ENCODE peak calls at places on chromosomes 5 and 9, in seven cellular contexts. One of them, this sample, is unnamed.

GRCh38 chr5:74945561-74946165 is 79.5 kb upstream of the FAM169A start:
- DNase-seq in ovary: no peak
- DNase-seq in GM20000: peak
- DNase-seq in pancreas: no peak
- DNase-seq in activated T-cell treated with anti-CD3 and anti-CD28 coated beads, Interleukin-2, amount 50 U/mL, for 1 hour: no peak
- DNase-seq in AG20443: no peak
- DNase-seq in T-helper 9 cell: no peak
- DNase-seq in this sample: no peak

GRCh38 chr5:14475013-14475412 is 106.6 kb upstream of the OTULINL start:
- DNase-seq in pancreas: no peak
- DNase-seq in ovary: no peak
- DNase-seq in activated T-cell treated with anti-CD3 and anti-CD28 coated beads, Interleukin-2, amount 50 U/mL, for 1 hour: no peak
- DNase-seq in T-helper 9 cell: no peak
- DNase-seq in GM20000: no peak
- DNase-seq in AG20443: no peak
- DNase-seq in this sample: no peak

GRCh38 chr5:104942735-104943134 is 1380.1 kb upstream of the NUDT12 start:
- DNase-seq in ovary: no peak
- DNase-seq in T-helper 9 cell: no peak
- DNase-seq in activated T-cell treated with anti-CD3 and anti-CD28 coated beads, Interleukin-2, amount 50 U/mL, for 1 hour: no peak
- DNase-seq in AG20443: no peak
- DNase-seq in pancreas: no peak
- DNase-seq in GM20000: no peak
- DNase-seq in this sample: no peak

GRCh38 chr5:124264499-124264898 is 481.9 kb downstream of the ZNF608 start:
- DNase-seq in T-helper 9 cell: no peak
- DNase-seq in activated T-cell treated with anti-CD3 and anti-CD28 coated beads, Interleukin-2, amount 50 U/mL, for 1 hour: no peak
- DNase-seq in AG20443: no peak
- DNase-seq in ovary: no peak
- DNase-seq in pancreas: no peak
- DNase-seq in GM20000: no peak
- DNase-seq in this sample: no peak

GRCh38 chr9:6243746-6244145 is 28.1 kb downstream of the IL33 start:
- DNase-seq in GM20000: peak
- DNase-seq in activated T-cell treated with anti-CD3 and anti-CD28 coated beads, Interleukin-2, amount 50 U/mL, for 1 hour: no peak
- DNase-seq in AG20443: peak
- DNase-seq in T-helper 9 cell: no peak
- DNase-seq in ovary: no peak
- DNase-seq in pancreas: no peak
- DNase-seq in this sample: no peak

GRCh38 chr5:177358333-177358939 is 712 bp downstream of the RGS14 start:
- DNase-seq in pancreas: peak
- DNase-seq in activated T-cell treated with anti-CD3 and anti-CD28 coated beads, Interleukin-2, amount 50 U/mL, for 1 hour: no peak
- DNase-seq in T-helper 9 cell: no peak
- DNase-seq in ovary: no peak
- DNase-seq in AG20443: no peak
- DNase-seq in GM20000: no peak
- DNase-seq in this sample: no peak

GRCh38 chr9:78053627-78054026 is 22.0 kb upstream of the GNAQ start:
- DNase-seq in ovary: no peak
- DNase-seq in T-helper 9 cell: no peak
- DNase-seq in AG20443: no peak
- DNase-seq in pancreas: no peak
- DNase-seq in activated T-cell treated with anti-CD3 and anti-CD28 coated beads, Interleukin-2, amount 50 U/mL, for 1 hour: no peak
- DNase-seq in GM20000: no peak
- DNase-seq in this sample: no peak

GRCh38 chr9:13295556-13295955 is 16.1 kb upstream of the MPDZ start:
- DNase-seq in AG20443: no peak
- DNase-seq in ovary: no peak
- DNase-seq in pancreas: no peak
- DNase-seq in GM20000: no peak
- DNase-seq in T-helper 9 cell: no peak
- DNase-seq in activated T-cell treated with anti-CD3 and anti-CD28 coated beads, Interleukin-2, amount 50 U/mL, for 1 hour: no peak
- DNase-seq in this sample: no peak

GRCh38 chr5:146025108-146025507 is 80.3 kb downstream of the PLAC8L1 start:
- DNase-seq in pancreas: no peak
- DNase-seq in AG20443: no peak
- DNase-seq in GM20000: no peak
- DNase-seq in activated T-cell treated with anti-CD3 and anti-CD28 coated beads, Interleukin-2, amount 50 U/mL, for 1 hour: no peak
- DNase-seq in T-helper 9 cell: no peak
- DNase-seq in ovary: no peak
- DNase-seq in this sample: no peak

GRCh38 chr5:14507156-14507941 is 74.2 kb upstream of the OTULINL start:
- DNase-seq in GM20000: no peak
- DNase-seq in pancreas: no peak
- DNase-seq in T-helper 9 cell: no peak
- DNase-seq in ovary: no peak
- DNase-seq in AG20443: no peak
- DNase-seq in activated T-cell treated with anti-CD3 and anti-CD28 coated beads, Interleukin-2, amount 50 U/mL, for 1 hour: no peak
- DNase-seq in this sample: no peak

GRCh38 chr5:149212203-149212951 is 59.3 kb upstream of the AFAP1L1 start:
- DNase-seq in AG20443: peak
- DNase-seq in ovary: no peak
- DNase-seq in GM20000: no peak
- DNase-seq in activated T-cell treated with anti-CD3 and anti-CD28 coated beads, Interleukin-2, amount 50 U/mL, for 1 hour: no peak
- DNase-seq in T-helper 9 cell: no peak
- DNase-seq in pancreas: no peak
- DNase-seq in this sample: no peak

GRCh38 chr9:108755979-108756378 is 99.8 kb downstream of the ACTL7B start:
- DNase-seq in pancreas: no peak
- DNase-seq in AG20443: no peak
- DNase-seq in GM20000: no peak
- DNase-seq in activated T-cell treated with anti-CD3 and anti-CD28 coated beads, Interleukin-2, amount 50 U/mL, for 1 hour: no peak
- DNase-seq in ovary: no peak
- DNase-seq in T-helper 9 cell: no peak
- DNase-seq in this sample: no peak

GRCh38 chr5:163354685-163355084 is 82.7 kb upstream of the CCNG1 start:
- DNase-seq in activated T-cell treated with anti-CD3 and anti-CD28 coated beads, Interleukin-2, amount 50 U/mL, for 1 hour: no peak
- DNase-seq in AG20443: no peak
- DNase-seq in GM20000: peak
- DNase-seq in pancreas: no peak
- DNase-seq in ovary: no peak
- DNase-seq in T-helper 9 cell: no peak
- DNase-seq in this sample: no peak

GRCh38 chr5:79759436-79759835 is 69.8 kb downstream of the CMYA5 start:
- DNase-seq in ovary: no peak
- DNase-seq in T-helper 9 cell: no peak
- DNase-seq in AG20443: peak
- DNase-seq in pancreas: no peak
- DNase-seq in GM20000: no peak
- DNase-seq in activated T-cell treated with anti-CD3 and anti-CD28 coated beads, Interleukin-2, amount 50 U/mL, for 1 hour: no peak
- DNase-seq in this sample: no peak

GRCh38 chr5:143456952-143457547 is 53.6 kb upstream of the NR3C1 start:
- DNase-seq in ovary: no peak
- DNase-seq in T-helper 9 cell: no peak
- DNase-seq in pancreas: no peak
- DNase-seq in activated T-cell treated with anti-CD3 and anti-CD28 coated beads, Interleukin-2, amount 50 U/mL, for 1 hour: no peak
- DNase-seq in GM20000: no peak
- DNase-seq in AG20443: peak
- DNase-seq in this sample: no peak

GRCh38 chr9:110142868-110143866 is 64.8 kb downstream of the C9orf152 start:
- DNase-seq in T-helper 9 cell: no peak
- DNase-seq in AG20443: no peak
- DNase-seq in ovary: no peak
- DNase-seq in pancreas: no peak
- DNase-seq in GM20000: peak
- DNase-seq in activated T-cell treated with anti-CD3 and anti-CD28 coated beads, Interleukin-2, amount 50 U/mL, for 1 hour: no peak
- DNase-seq in this sample: no peak

GRCh38 chr5:99955962-99956361 is 579.2 kb upstream of the FAM174A start:
- DNase-seq in AG20443: no peak
- DNase-seq in ovary: no peak
- DNase-seq in T-helper 9 cell: no peak
- DNase-seq in GM20000: no peak
- DNase-seq in activated T-cell treated with anti-CD3 and anti-CD28 coated beads, Interleukin-2, amount 50 U/mL, for 1 hour: no peak
- DNase-seq in pancreas: no peak
- DNase-seq in this sample: no peak

GRCh38 chr9:35993976-35994720 is 36.2 kb upstream of the OR2S2 start:
- DNase-seq in AG20443: no peak
- DNase-seq in T-helper 9 cell: no peak
- DNase-seq in GM20000: no peak
- DNase-seq in ovary: no peak
- DNase-seq in activated T-cell treated with anti-CD3 and anti-CD28 coated beads, Interleukin-2, amount 50 U/mL, for 1 hour: no peak
- DNase-seq in pancreas: no peak
- DNase-seq in this sample: no peak

GRCh38 chr5:166302189-166302588 is 1989.3 kb upstream of the WWC1 start:
- DNase-seq in AG20443: no peak
- DNase-seq in ovary: no peak
- DNase-seq in T-helper 9 cell: no peak
- DNase-seq in activated T-cell treated with anti-CD3 and anti-CD28 coated beads, Interleukin-2, amount 50 U/mL, for 1 hour: no peak
- DNase-seq in pancreas: no peak
- DNase-seq in GM20000: no peak
- DNase-seq in this sample: no peak

GRCh38 chr9:118170032-118170955 is 466.1 kb downstream of the TLR4 start:
- DNase-seq in pancreas: no peak
- DNase-seq in GM20000: peak
- DNase-seq in AG20443: peak
- DNase-seq in T-helper 9 cell: no peak
- DNase-seq in activated T-cell treated with anti-CD3 and anti-CD28 coated beads, Interleukin-2, amount 50 U/mL, for 1 hour: no peak
- DNase-seq in ovary: no peak
- DNase-seq in this sample: peak

GRCh38 chr9:110065527-110065926 is 142.4 kb downstream of the C9orf152 start:
- DNase-seq in activated T-cell treated with anti-CD3 and anti-CD28 coated beads, Interleukin-2, amount 50 U/mL, for 1 hour: no peak
- DNase-seq in ovary: no peak
- DNase-seq in T-helper 9 cell: no peak
- DNase-seq in GM20000: no peak
- DNase-seq in pancreas: no peak
- DNase-seq in AG20443: no peak
- DNase-seq in this sample: no peak

GRCh38 chr5:6632324-6632930 is 417 bp downstream of the NSUN2 start:
- DNase-seq in GM20000: no peak
- DNase-seq in pancreas: no peak
- DNase-seq in ovary: no peak
- DNase-seq in activated T-cell treated with anti-CD3 and anti-CD28 coated beads, Interleukin-2, amount 50 U/mL, for 1 hour: no peak
- DNase-seq in AG20443: peak
- DNase-seq in T-helper 9 cell: no peak
- DNase-seq in this sample: no peak

GRCh38 chr5:43281840-43282658 is 31.2 kb downstream of the HMGCS1 start:
- DNase-seq in T-helper 9 cell: no peak
- DNase-seq in AG20443: no peak
- DNase-seq in activated T-cell treated with anti-CD3 and anti-CD28 coated beads, Interleukin-2, amount 50 U/mL, for 1 hour: no peak
- DNase-seq in GM20000: no peak
- DNase-seq in ovary: no peak
- DNase-seq in pancreas: no peak
- DNase-seq in this sample: no peak

GRCh38 chr5:108136493-108136892 is 245.4 kb downstream of the FBXL17 start:
- DNase-seq in AG20443: no peak
- DNase-seq in T-helper 9 cell: no peak
- DNase-seq in activated T-cell treated with anti-CD3 and anti-CD28 coated beads, Interleukin-2, amount 50 U/mL, for 1 hour: no peak
- DNase-seq in GM20000: no peak
- DNase-seq in ovary: no peak
- DNase-seq in pancreas: no peak
- DNase-seq in this sample: no peak

GRCh38 chr9:78668148-78668825 is 371.4 kb downstream of the PSAT1 start:
- DNase-seq in T-helper 9 cell: no peak
- DNase-seq in AG20443: no peak
- DNase-seq in pancreas: no peak
- DNase-seq in ovary: no peak
- DNase-seq in activated T-cell treated with anti-CD3 and anti-CD28 coated beads, Interleukin-2, amount 50 U/mL, for 1 hour: no peak
- DNase-seq in GM20000: no peak
- DNase-seq in this sample: no peak

GRCh38 chr9:93669958-93670207 is 93.5 kb downstream of the PHF2 start:
- DNase-seq in pancreas: no peak
- DNase-seq in GM20000: no peak
- DNase-seq in activated T-cell treated with anti-CD3 and anti-CD28 coated beads, Interleukin-2, amount 50 U/mL, for 1 hour: no peak
- DNase-seq in ovary: no peak
- DNase-seq in T-helper 9 cell: no peak
- DNase-seq in AG20443: no peak
- DNase-seq in this sample: peak

GRCh38 chr9:114037961-114038723 is 40.0 kb downstream of the AMBP start:
- DNase-seq in T-helper 9 cell: no peak
- DNase-seq in AG20443: no peak
- DNase-seq in ovary: no peak
- DNase-seq in pancreas: no peak
- DNase-seq in GM20000: no peak
- DNase-seq in activated T-cell treated with anti-CD3 and anti-CD28 coated beads, Interleukin-2, amount 50 U/mL, for 1 hour: no peak
- DNase-seq in this sample: peak

This sample was measured in ecto neural progenitor cell.